ENCODE peak calls at places on chromosome 18, in four cellular contexts. L, S, R and J are unnamed samples.

GRCh38 chr18:3593381-3593903 is 143.5 kb downstream of the TGIF1 start:
- DNase-seq in L (peak; percentile 84), S (peak; percentile 90), R (no peak), J (peak; percentile 57)

GRCh38 chr18:24727685-24728084 is 267.2 kb downstream of the HRH4 start:
- DNase-seq in L (peak; percentile 32), S (no peak), R (no peak), J (peak; percentile 23)

GRCh38 chr18:69954719-69955118 is 7.0 kb upstream of the CD226 start:
- DNase-seq in L (no peak), S (no peak), R (no peak), J (no peak)

GRCh38 chr18:49135871-49136270 is 185.1 kb upstream of the SMAD7 start:
- DNase-seq in L (no peak), S (no peak), R (no peak), J (peak; percentile 22)

GRCh38 chr18:58216071-58216471 is 172.0 kb downstream of the NEDD4L start:
- DNase-seq in L (no peak), S (no peak), R (no peak), J (no peak)

GRCh38 chr18:2326999-2327398 is 244.3 kb downstream of the METTL4 start:
- DNase-seq in L (no peak), S (no peak), R (no peak), J (no peak)

GRCh38 chr18:61606759-61607158 is 273.5 kb downstream of the CDH20 start:
- DNase-seq in L (peak; percentile 56), S (peak; percentile 98), R (peak; percentile 70), J (peak; percentile 82)

GRCh38 chr18:12288406-12288762 is 19.7 kb upstream of the TUBB6 start:
- DNase-seq in L (no peak), S (no peak), R (no peak), J (no peak)

GRCh38 chr18:23703057-23703986 is 14.1 kb downstream of the LAMA3 start:
- DNase-seq in L (peak; percentile 49), S (no peak), R (no peak), J (peak; percentile 80)

GRCh38 chr18:60090170-60090569 is 190.4 kb downstream of the PMAIP1 start:
- DNase-seq in L (peak; percentile 47), S (no peak), R (no peak), J (peak; percentile 11)

GRCh38 chr18:13376298-13376840 is 157.8 kb downstream of the LDLRAD4 start:
- DNase-seq in L (no peak), S (no peak), R (no peak), J (no peak)

GRCh38 chr18:13147146-13147545 is 71.4 kb upstream of the LDLRAD4 start:
- DNase-seq in L (no peak), S (no peak), R (no peak), J (no peak)

GRCh38 chr18:60019463-60019840 is 119.7 kb downstream of the PMAIP1 start:
- DNase-seq in L (peak; percentile 2), S (peak; percentile 84), R (no peak), J (peak; percentile 94)

GRCh38 chr18:69948919-69949537 is 1.4 kb upstream of the CD226 start:
- DNase-seq in L (no peak), S (no peak), R (no peak), J (no peak)

GRCh38 chr18:74534981-74535649 is 815 bp downstream of the CNDP1 start:
- DNase-seq in L (no peak), S (no peak), R (no peak), J (no peak)

GRCh38 chr18:57328665-57329064 is 23.7 kb upstream of the ST8SIA3 start:
- DNase-seq in L (no peak), S (no peak), R (no peak), J (no peak)

GRCh38 chr18:31040982-31041345 is 1.6 kb downstream of the DSC3 start:
- DNase-seq in L (peak; percentile 66), S (no peak), R (no peak), J (peak; percentile 60)

GRCh38 chr18:7856099-7856498 is 289.0 kb downstream of the PTPRM start:
- DNase-seq in L (no peak), S (no peak), R (no peak), J (peak; percentile 62)

GRCh38 chr18:48608581-48608980 is 69.8 kb downstream of the CTIF start:
- DNase-seq in L (no peak), S (no peak), R (no peak), J (no peak)

GRCh38 chr18:45978084-45978483 is 11.0 kb upstream of the EPG5 start:
- DNase-seq in L (no peak), S (no peak), R (no peak), J (no peak)

GRCh38 chr18:43847164-43848091 is 570.1 kb upstream of the SYT4 start:
- DNase-seq in L (peak; percentile 30), S (no peak), R (no peak), J (peak; percentile 31)

GRCh38 chr18:54205951-54206350 is 18.5 kb downstream of the MBD2 start:
- DNase-seq in L (no peak), S (no peak), R (no peak), J (no peak)

GRCh38 chr18:54206447-54206846 is 18.0 kb downstream of the MBD2 start:
- DNase-seq in L (no peak), S (no peak), R (no peak), J (no peak)

GRCh38 chr18:54215069-54215468 is 9.4 kb downstream of the MBD2 start:
- DNase-seq in L (no peak), S (no peak), R (no peak), J (no peak)

GRCh38 chr18:54209471-54210180 is 14.8 kb downstream of the MBD2 start:
- DNase-seq in L (no peak), S (no peak), R (no peak), J (no peak)

DNA sequence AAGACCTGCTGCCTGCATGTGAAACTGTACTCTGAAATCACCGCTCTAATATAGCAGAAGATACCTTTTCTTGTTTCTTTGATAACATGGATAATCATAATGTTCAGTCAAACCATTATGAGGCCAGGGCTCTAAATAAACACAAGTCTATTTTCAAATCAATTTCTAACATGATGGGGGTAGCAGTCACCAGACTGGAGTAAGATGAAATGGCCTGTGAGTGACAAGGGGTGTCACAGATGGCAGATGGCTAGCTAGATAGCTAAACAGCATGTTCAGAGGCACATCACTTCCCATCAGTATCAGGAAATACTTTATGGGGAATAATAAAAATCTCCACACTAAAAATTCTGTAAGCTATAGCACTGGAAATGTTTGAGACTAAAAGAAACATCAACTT is 14.0 kb downstream of the MBD2 start:
- DNase-seq in L (no peak), S (no peak), R (no peak), J (no peak)
- H3K4me3 ChIP-seq in L (no peak overlapping the region), S (no peak overlapping the region), R (no peak overlapping the region), J (no peak overlapping the region)

DNA sequence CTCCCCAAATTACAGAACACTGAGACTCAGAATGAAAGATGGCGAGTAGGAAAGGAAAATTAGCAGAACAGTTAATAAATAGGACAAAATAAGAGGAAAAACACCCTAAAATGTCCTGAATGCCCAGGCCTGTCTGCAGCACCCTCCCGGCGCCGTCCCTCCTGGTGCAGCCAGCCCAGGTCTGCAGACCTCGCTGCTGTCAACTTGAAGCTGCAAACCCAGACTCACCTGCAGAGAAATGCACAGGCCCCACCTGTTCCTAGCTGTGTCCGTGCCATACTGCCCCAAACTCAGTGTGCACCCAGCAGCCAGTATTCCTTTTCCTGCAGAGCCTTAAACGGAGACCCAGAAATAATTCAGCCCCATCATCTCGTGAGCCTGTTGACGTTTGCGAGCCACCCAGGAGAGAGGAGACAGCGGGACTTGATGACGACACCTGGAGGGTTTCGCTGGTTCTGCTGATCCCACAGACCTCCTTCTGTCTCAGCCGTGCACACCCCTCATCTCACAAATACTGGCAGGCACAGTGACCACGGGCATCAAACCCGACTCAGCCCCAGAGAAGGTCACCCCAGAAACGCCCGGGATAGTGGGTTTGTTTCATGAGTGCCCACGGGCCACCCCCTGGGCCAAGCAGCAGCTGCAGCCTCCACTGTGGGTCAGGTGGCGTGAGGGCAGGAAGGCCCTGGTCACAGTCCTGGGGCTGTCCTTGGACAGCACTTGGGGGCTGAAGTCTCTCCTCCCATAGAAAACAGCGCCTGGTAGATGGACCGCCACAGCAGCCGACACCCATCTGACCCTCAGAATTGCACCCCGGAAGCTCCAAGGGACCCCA is 239.6 kb upstream of the SALL3 start:
- DNase-seq in L (no peak), S (no peak), R (no peak), J (no peak)
- H3K4me3 ChIP-seq in L (no peak overlapping the region), S (no peak overlapping the region), R (no peak overlapping the region), J (no peak overlapping the region)

GRCh38 chr18:36188912-36189311 is 1.6 kb downstream of the MOCOS start:
- DNase-seq in L (peak; percentile 31), S (no peak), R (no peak), J (no peak)

GRCh38 chr18:36186461-36187137 is 698 bp upstream of the MOCOS start:
- DNase-seq in L (peak; percentile 43), S (no peak), R (peak; percentile 88), J (peak; percentile 13)

GRCh38 chr18:36189486-36189885 is 2.2 kb downstream of the MOCOS start:
- DNase-seq in L (no peak), S (no peak), R (no peak), J (no peak)

GRCh38 chr18:36187138-36187825 is at the start of gene MOCOS:
- DNase-seq in L (peak; percentile 89), S (peak; percentile 67), R (peak; percentile 94), J (peak; percentile 55)

DNA sequence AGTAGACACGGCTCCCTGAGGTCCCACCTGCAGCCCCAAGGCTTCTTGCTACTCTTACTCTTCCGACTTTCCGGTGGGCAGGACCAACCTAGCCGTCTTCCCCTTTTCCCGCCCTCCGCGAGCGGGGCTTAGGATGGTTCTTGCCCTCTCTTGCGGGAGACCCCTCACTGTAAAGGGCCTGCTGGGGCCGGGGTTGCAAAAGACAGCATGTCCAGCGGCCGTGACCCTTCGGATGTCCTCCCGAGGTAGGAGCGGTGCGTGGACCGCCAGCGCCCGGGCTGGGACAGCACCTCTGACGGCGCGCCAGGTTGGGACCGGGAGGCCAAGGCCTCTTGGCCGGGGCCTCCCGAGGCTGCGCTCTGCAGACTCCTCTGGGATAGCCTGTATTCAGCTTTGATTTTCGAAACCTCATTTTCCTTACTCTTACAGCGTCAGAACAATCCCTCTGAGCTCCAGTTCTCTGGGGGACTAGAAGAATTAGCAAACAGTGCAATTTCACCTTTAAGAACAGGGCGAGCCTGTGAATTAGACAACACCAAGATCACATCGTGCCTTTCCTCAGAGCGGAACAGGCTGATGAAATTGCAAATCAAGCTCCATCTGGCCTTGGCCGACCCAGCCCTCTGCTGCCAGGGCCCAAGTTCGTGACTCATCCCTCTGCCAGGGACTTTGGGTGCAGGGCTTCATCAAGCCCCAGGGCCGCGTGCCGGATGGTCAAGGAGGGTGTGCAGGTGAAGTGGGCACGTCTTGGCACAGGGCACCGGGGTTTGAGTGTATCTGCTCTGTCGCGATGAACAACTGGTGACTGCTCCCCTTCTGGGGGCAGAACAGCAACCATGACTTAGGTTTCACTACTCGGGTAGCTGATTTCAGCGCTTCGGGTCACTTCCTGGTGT is 777 bp downstream of the MOCOS start:
- DNase-seq in L (peak; percentile 23), S (no peak), R (peak; percentile 70), J (peak; percentile 48)
- H3K4me3 ChIP-seq in L (peak overlapping the region; percentile 56), S (peak overlapping the region; percentile 55), R (peak overlapping the region; percentile 67), J (peak overlapping the region; percentile 84)

DNA sequence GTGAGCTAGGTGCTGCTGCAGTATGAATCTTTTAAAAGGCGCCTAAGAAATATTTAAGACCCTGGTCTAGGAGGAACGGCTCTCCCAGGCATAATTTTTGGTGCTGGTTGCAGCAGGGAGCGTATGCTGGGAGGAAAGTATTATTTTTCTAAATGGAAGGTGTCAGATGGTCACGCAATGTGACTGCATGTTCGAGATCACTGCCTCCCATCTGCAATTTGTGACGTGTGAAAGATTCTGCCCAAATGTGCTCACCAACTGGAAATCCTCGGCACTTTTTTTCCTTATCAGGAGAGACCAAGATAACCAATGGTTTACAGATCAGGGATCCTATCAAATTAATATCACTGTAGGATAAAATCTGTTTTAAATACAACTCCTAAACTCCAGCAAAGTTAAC is 95.6 kb upstream of the KLHL14 start:
- DNase-seq in L (no peak), S (no peak), R (no peak), J (no peak)
- H3K4me3 ChIP-seq in L (no peak overlapping the region), S (no peak overlapping the region), R (no peak overlapping the region), J (no peak overlapping the region)